ENCODE peak calls at places on chromosome 6, in four cellular contexts. G is stimulated activated CD8-positive, alpha-beta memory T cell treated with anti-CD3 and anti-CD28 coated beads, Interleukin-4, amount 100 ng/mL, for 24 hours; E is NCI-H748 treated with DMSO at 0.1 percent for 48 hours; C is activated CD8-positive, alpha-beta memory T cell treated with anti-CD3 and anti-CD28 coated beads for 1 hour. A is an unnamed sample.

GRCh38 chr6:399785-400517 is 8.4 kb downstream of the IRF4 start:
- DNase-seq in G (no peak), E (no peak), C (no peak), A (no peak)

GRCh38 chr6:106066984-106067383 is 19.2 kb upstream of the PRDM1 start:
- DNase-seq in G (no peak), E (no peak), C (no peak), A (no peak)

GRCh38 chr6:89117285-89118108 is at the start of gene SRSF12:
- DNase-seq in G (peak), E (peak), C (peak), A (no peak)

GRCh38 chr6:39344821-39345280 is 22.3 kb upstream of the KCNK16 start:
- DNase-seq in G (no peak), E (no peak), C (no peak), A (no peak)

GRCh38 chr6:151291145-151292055 is 51.6 kb downstream of the AKAP12 start:
- DNase-seq in G (no peak), E (no peak), C (no peak), A (no peak)

GRCh38 chr6:21438237-21438985 is 155.1 kb upstream of the SOX4 start:
- DNase-seq in G (peak), E (no peak), C (no peak), A (no peak)

GRCh38 chr6:139895205-139895793 is 520.9 kb upstream of the CITED2 start:
- DNase-seq in G (no peak), E (no peak), C (no peak), A (no peak)

GRCh38 chr6:12941422-12941821 is 224.9 kb downstream of the PHACTR1 start:
- DNase-seq in G (no peak), E (no peak), C (no peak), A (peak)

GRCh38 chr6:26555505-26556262 is 17.5 kb downstream of the HMGN4 start:
- DNase-seq in G (no peak), E (no peak), C (no peak), A (no peak)

GRCh38 chr6:148112851-148113319 is 229.8 kb upstream of the SASH1 start:
- DNase-seq in G (no peak), E (no peak), C (no peak), A (no peak)

GRCh38 chr6:136947037-136947436 is 24.9 kb downstream of the SLC35D3 start:
- DNase-seq in G (no peak), E (no peak), C (no peak), A (no peak)

GRCh38 chr6:35297541-35298481 is at the start of gene DEF6:
- DNase-seq in G (peak), E (peak), C (peak), A (peak)

A was measured in KG1.